ENCODE peak calls at places on chromosomes 11 and 22, in eight cellular contexts. One of them, this sample, is unnamed.

GRCh38 chr11:70604630-70605520 is 206.5 kb downstream of the CTTN start:
- DNase-seq in LHCN-M2: no peak
- DNase-seq in fibroblast of mammary gland: peak; percentile 27
- DNase-seq in fibroblast of lung: peak; percentile 23
- DNase-seq in H7: no peak
- DNase-seq in effector CD4-positive, alpha-beta T cell: no peak
- DNase-seq in Calu3: no peak
- DNase-seq in amniotic stem cell: no peak
- DNase-seq in this sample: no peak

GRCh38 chr22:43812890-43813289 is 785 bp upstream of the EFCAB6 start:
- DNase-seq in LHCN-M2: no peak
- DNase-seq in H7: no peak
- DNase-seq in effector CD4-positive, alpha-beta T cell: no peak
- DNase-seq in fibroblast of lung: no peak
- DNase-seq in amniotic stem cell: no peak
- DNase-seq in Calu3: no peak
- DNase-seq in fibroblast of mammary gland: no peak
- DNase-seq in this sample: no peak

GRCh38 chr11:1744879-1745700 is 5.3 kb downstream of the IFITM10 start:
- DNase-seq in amniotic stem cell: no peak
- DNase-seq in fibroblast of mammary gland: no peak
- DNase-seq in H7: peak; percentile 51
- DNase-seq in fibroblast of lung: no peak
- DNase-seq in effector CD4-positive, alpha-beta T cell: no peak
- DNase-seq in LHCN-M2: no peak
- DNase-seq in Calu3: no peak
- DNase-seq in this sample: no peak

GRCh38 chr11:90407350-90407749 is 184.5 kb upstream of the CHORDC1 start:
- DNase-seq in LHCN-M2: no peak
- DNase-seq in H7: no peak
- DNase-seq in Calu3: no peak
- DNase-seq in effector CD4-positive, alpha-beta T cell: no peak
- DNase-seq in fibroblast of lung: no peak
- DNase-seq in fibroblast of mammary gland: no peak
- DNase-seq in amniotic stem cell: no peak
- DNase-seq in this sample: no peak

GRCh38 chr11:74312321-74312720 is 881 bp upstream of the P4HA3 start:
- DNase-seq in LHCN-M2: no peak
- DNase-seq in Calu3: no peak
- DNase-seq in H7: no peak
- DNase-seq in fibroblast of mammary gland: peak; percentile 20
- DNase-seq in effector CD4-positive, alpha-beta T cell: no peak
- DNase-seq in amniotic stem cell: no peak
- DNase-seq in fibroblast of lung: no peak
- DNase-seq in this sample: no peak

GRCh38 chr11:38411149-38411548 is 1813.1 kb upstream of the RAG2 start:
- DNase-seq in fibroblast of mammary gland: no peak
- DNase-seq in LHCN-M2: no peak
- DNase-seq in H7: no peak
- DNase-seq in fibroblast of lung: no peak
- DNase-seq in amniotic stem cell: no peak
- DNase-seq in Calu3: no peak
- DNase-seq in effector CD4-positive, alpha-beta T cell: no peak
- DNase-seq in this sample: no peak

GRCh38 chr22:35838849-35839646 is 121.4 kb downstream of the APOL5 start:
- DNase-seq in H7: no peak
- DNase-seq in fibroblast of lung: peak; percentile 68
- DNase-seq in Calu3: peak; percentile 27
- DNase-seq in amniotic stem cell: peak; percentile 68
- DNase-seq in LHCN-M2: peak; percentile 82
- DNase-seq in effector CD4-positive, alpha-beta T cell: no peak
- DNase-seq in fibroblast of mammary gland: peak; percentile 82
- DNase-seq in this sample: peak; percentile 71

GRCh38 chr22:30665786-30666185 is 1.9 kb downstream of the DUSP18 start:
- DNase-seq in fibroblast of lung: peak; percentile 10
- DNase-seq in LHCN-M2: no peak
- DNase-seq in amniotic stem cell: no peak
- DNase-seq in H7: no peak
- DNase-seq in effector CD4-positive, alpha-beta T cell: no peak
- DNase-seq in Calu3: no peak
- DNase-seq in fibroblast of mammary gland: no peak
- DNase-seq in this sample: no peak

GRCh38 chr11:90884181-90884580 is 661.3 kb upstream of the CHORDC1 start:
- DNase-seq in amniotic stem cell: no peak
- DNase-seq in effector CD4-positive, alpha-beta T cell: no peak
- DNase-seq in H7: no peak
- DNase-seq in LHCN-M2: no peak
- DNase-seq in fibroblast of mammary gland: no peak
- DNase-seq in Calu3: no peak
- DNase-seq in fibroblast of lung: no peak
- DNase-seq in this sample: no peak

This sample was measured in SJCRH30.